ENCODE peak calls at places on chromosomes 4 and X, in four cellular contexts. S, A, W and Y are unnamed samples.

GRCh38 chr4:25865586-25865985 is 2.8 kb upstream of the SEL1L3 start:
- DNase-seq in S (peak; percentile 96), A (no peak), W (peak; percentile 76), Y (no peak)

GRCh38 chrX:154484255-154485149 is 1.9 kb downstream of the UBL4A start:
- DNase-seq in S (peak; percentile 15), A (no peak), W (no peak), Y (peak; percentile 72)

GRCh38 chrX:22958250-22958649 is 41.5 kb upstream of the DDX53 start:
- DNase-seq in S (no peak), A (no peak), W (no peak), Y (no peak)

GRCh38 chr4:53705151-53705764 is 114.0 kb upstream of the LNX1 start:
- DNase-seq in S (no peak), A (no peak), W (no peak), Y (no peak)

GRCh38 chrX:150450519-150451177 is 87.5 kb downstream of the MAMLD1 start:
- DNase-seq in S (no peak), A (no peak), W (no peak), Y (no peak)

GRCh38 chr4:36288727-36289126 is 7.3 kb downstream of the DTHD1 start:
- DNase-seq in S (no peak), A (no peak), W (no peak), Y (no peak)

GRCh38 chr4:185036842-185037241 is 18.6 kb downstream of the HELT start:
- DNase-seq in S (no peak), A (no peak), W (peak; percentile 58), Y (no peak)

GRCh38 chrX:29090811-29091210 is 503.6 kb downstream of the IL1RAPL1 start:
- DNase-seq in S (peak; percentile 39), A (no peak), W (no peak), Y (no peak)

GRCh38 chrX:71953391-71953790 is 42.7 kb downstream of the NHSL2 start:
- DNase-seq in S (no peak), A (no peak), W (no peak), Y (no peak)

GRCh38 chrX:112840382-112841113 is at the start of gene AMOT:
- DNase-seq in S (no peak), A (peak; percentile 72), W (peak; percentile 98), Y (no peak)

GRCh38 chr4:147198411-147199051 is 252.9 kb upstream of the TTC29 start:
- DNase-seq in S (no peak), A (no peak), W (no peak), Y (no peak)

GRCh38 chr4:38381788-38382187 is 282.2 kb upstream of the KLF3 start:
- DNase-seq in S (no peak), A (no peak), W (no peak), Y (no peak)

GRCh38 chr4:140719022-140719421 is 37.2 kb downstream of the TBC1D9 start:
- DNase-seq in S (no peak), A (no peak), W (no peak), Y (peak; percentile 72)

GRCh38 chrX:101229155-101229554 is 9.6 kb downstream of the DRP2 start:
- DNase-seq in S (no peak), A (no peak), W (no peak), Y (no peak)

GRCh38 chrX:74521961-74522833 is 92.2 kb downstream of the RLIM start:
- DNase-seq in S (no peak), A (no peak), W (no peak), Y (no peak)

GRCh38 chr4:44914223-44914622 is 187.9 kb upstream of the GNPDA2 start:
- DNase-seq in S (no peak), A (no peak), W (no peak), Y (no peak)

GRCh38 chr4:74376888-74377483 is 12.0 kb downstream of the EREG start:
- DNase-seq in S (peak; percentile 79), A (no peak), W (no peak), Y (no peak)

GRCh38 chr4:153466637-153467153 is 535 bp downstream of the TMEM131L start:
- DNase-seq in S (no peak), A (no peak), W (peak; percentile 68), Y (no peak)

GRCh38 chr4:78880874-78881492 is 58.3 kb downstream of the PAQR3 start:
- DNase-seq in S (no peak), A (no peak), W (no peak), Y (no peak)

GRCh38 chr4:37889849-37890500 is 909 bp upstream of the TBC1D1 start:
- DNase-seq in S (no peak), A (no peak), W (peak; percentile 63), Y (no peak)

GRCh38 chr4:47990145-47990544 is 26.3 kb downstream of the CNGA1 start:
- DNase-seq in S (no peak), A (no peak), W (peak; percentile 51), Y (no peak)

GRCh38 chr4:109699553-109700225 is 3.6 kb downstream of the CASP6 start:
- DNase-seq in S (peak; percentile 6), A (no peak), W (no peak), Y (no peak)

GRCh38 chrX:111624169-111624568 is 56.8 kb upstream of the ALG13 start:
- DNase-seq in S (no peak), A (no peak), W (no peak), Y (no peak)

DNA sequence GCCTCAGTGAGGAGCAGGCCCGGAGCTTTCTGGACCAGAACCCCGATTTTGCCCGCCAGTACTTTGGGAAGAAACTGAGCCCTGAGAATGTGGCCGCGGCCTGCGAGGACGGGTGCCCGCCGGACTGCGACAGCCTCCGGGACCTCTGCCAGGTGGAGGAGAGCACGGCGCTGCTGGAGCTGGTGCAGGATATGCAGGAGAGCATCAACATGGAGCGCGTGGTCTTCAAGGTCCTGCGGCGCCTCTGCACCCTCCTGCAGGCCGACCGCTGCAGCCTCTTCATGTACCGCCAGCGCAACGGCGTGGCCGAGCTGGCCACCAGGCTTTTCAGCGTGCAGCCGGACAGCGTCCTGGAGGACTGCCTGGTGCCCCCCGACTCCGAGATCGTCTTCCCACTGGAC is 258 bp downstream of the PDE6B start:
- DNase-seq in S (no peak), A (no peak), W (peak; percentile 42), Y (peak; percentile 32)
- TF ChIP-seq CTCF in S (no peak), A (no peak), W (no peak), Y (no peak)

DNA sequence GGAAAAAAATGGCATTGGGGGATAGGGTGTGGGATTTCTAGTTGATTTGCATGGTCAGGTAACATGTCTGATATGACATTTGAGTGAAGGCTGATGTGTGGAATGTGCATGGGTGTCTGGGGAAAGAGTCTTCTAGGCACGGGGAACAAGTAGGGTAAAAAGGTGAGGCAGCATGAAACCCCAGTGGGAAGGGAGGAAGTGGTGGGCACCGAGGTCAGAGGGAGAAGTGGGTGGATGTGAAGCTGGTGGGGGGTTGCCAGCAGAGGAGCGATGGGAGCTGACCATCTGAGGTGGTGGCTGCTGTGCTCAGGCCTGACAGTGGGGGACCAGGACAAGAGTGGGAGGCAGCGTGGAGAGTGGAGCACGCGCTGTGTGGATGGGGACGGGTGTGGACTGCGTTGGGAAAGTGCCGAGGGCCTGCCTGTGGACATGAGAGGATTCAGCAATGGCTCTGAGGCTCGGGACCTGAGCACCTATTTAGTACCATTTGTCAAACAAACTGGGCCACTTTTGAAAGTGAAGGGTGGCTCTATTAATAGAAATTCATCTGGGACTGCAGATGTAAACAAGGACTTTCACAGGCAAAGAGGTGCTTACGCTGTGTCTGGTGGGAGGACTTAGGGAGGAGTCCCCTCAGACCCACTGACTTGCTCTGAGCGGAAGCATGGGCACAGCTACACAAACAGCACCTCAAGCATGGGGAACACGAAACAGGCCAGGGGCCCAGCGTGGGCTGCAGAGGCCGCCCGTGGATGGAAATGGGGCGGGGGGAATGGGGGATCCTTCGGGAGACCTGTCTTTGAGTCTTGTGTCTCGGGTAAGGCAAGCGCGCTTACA is 16.7 kb upstream of the S100P start:
- DNase-seq in S (no peak), A (no peak), W (no peak), Y (no peak)
- TF ChIP-seq CTCF in S (no peak), A (no peak), W (no peak), Y (no peak)

GRCh38 chrX:49162620-49163019 is at the start of gene MAGIX:
- DNase-seq in S (no peak), A (no peak), W (peak; percentile 71), Y (no peak)

GRCh38 chrX:49164589-49165360 is 2.2 kb downstream of the MAGIX start:
- DNase-seq in S (no peak), A (no peak), W (no peak), Y (no peak)

GRCh38 chrX:49160908-49161307 is 1.6 kb upstream of the MAGIX start:
- DNase-seq in S (no peak), A (no peak), W (no peak), Y (no peak)

GRCh38 chrX:49165901-49166881 is 3.6 kb downstream of the MAGIX start:
- DNase-seq in S (peak; percentile 88), A (peak; percentile 74), W (peak; percentile 94), Y (peak; percentile 91)

DNA sequence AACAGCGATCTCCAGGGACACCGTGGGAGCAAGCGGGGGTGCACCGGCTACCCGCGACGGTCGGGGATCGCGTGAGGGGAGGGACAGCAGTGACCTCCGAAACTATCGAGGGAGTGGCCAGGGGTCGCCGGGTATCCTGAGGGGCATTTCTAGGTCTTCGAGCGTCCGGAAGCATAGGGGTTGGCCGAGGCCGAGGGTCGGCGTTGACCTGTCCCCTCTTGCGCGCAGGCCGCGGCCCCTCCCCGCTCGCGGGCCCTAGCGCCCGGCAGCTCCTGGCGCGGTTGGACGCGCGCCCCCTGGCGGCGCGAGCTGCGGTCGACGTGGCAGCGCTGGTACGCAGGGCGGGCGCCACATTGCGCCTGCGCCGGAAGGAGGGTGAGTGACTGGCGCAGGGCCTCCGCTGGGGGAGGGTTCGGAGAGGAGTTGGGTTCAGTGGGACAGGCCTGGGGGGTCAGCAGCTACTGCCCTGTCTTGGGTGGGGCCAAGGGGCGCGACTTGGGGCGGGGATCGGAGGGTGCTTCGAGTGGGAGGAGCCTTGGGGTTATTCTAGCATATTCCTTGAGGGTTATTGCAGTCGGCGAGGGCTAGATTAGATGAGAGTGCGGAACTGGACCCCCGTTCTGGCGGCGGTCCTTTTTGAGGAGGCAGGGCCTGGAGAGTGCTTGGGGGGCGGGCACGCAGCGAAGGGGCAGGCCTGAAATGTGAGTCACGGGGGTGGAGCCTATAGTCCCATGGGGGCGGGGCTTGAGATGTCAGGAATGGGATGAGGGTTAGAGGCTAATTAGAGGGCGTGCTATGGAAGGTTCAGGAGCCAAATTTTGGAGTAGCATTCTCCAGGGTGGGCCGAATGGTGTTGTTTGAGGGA is 1.2 kb downstream of the MAGIX start:
- DNase-seq in S (peak; percentile 90), A (peak; percentile 87), W (peak; percentile 94), Y (peak; percentile 85)
- TF ChIP-seq CTCF in S (peak; percentile 53), A (peak; percentile 57), W (peak; percentile 83), Y (peak; percentile 67)

DNA sequence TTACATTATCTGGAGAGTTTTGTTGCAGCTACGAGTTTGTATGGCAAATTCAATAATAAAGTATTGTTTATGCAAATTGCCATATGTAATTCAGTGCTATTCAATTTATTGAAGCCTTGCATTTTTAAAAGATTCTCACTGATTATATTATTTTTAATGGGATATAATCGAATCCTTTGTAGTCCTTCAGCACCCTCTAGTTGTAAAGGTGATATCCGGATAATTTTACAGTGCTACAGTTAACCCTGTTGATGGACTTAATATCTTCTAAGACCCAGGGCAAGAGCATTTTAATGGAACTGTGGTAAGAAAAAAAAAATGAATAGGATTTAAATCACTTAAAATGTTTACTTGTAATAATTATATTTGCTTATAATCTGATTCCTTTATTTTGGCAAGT is 48.5 kb upstream of the GRIA2 start:
- DNase-seq in S (peak; percentile 26), A (no peak), W (no peak), Y (no peak)
- TF ChIP-seq CTCF in S (peak; percentile 25), A (no peak), W (peak; percentile 48), Y (no peak)